ENCODE peak calls at places on chromosomes 5 and 9, in four cellular contexts. G is CD4-positive, alpha-beta T cell; O is upper lobe of right lung; S is WTC11. X is an unnamed sample.

GRCh38 chr9:129407905-129408452 is 212.9 kb downstream of the C9orf50 start:
- DNase-seq in S (no peak), O (no peak), G (no peak), X (no peak)

GRCh38 chr9:137229903-137230719 is 590 bp upstream of the SLC34A3 start:
- DNase-seq in S (no peak), G (no peak), O (no peak), X (no peak)

GRCh38 chr9:106420511-106420944 is 442.4 kb upstream of the ZNF462 start:
- DNase-seq in O (no peak), G (no peak), S (no peak), X (no peak)

GRCh38 chr5:169084775-169085566 is 216.0 kb downstream of the SLIT3 start:
- DNase-seq in S (no peak), G (no peak), O (no peak), X (no peak)

GRCh38 chr5:60066502-60066901 is 173.0 kb upstream of the PDE4D start:
- DNase-seq in O (no peak), G (no peak), S (no peak), X (no peak)

GRCh38 chr9:34279431-34279830 is 49.6 kb downstream of the KIF24 start:
- DNase-seq in G (no peak), S (no peak), O (no peak), X (no peak)

GRCh38 chr5:14184725-14185124 is 41.6 kb downstream of the TRIO start:
- DNase-seq in G (no peak), S (no peak), O (no peak), X (no peak)

GRCh38 chr9:134317431-134318414 is 8.5 kb upstream of the RXRA start:
- DNase-seq in S (no peak), G (no peak), O (peak; percentile 47), X (no peak)

GRCh38 chr5:147611483-147611882 is 101.6 kb upstream of the DPYSL3 start:
- DNase-seq in O (no peak), S (peak; percentile 16), G (no peak), X (no peak)

GRCh38 chr5:141714542-141715303 is 32.7 kb upstream of the ARAP3 start:
- DNase-seq in G (no peak), O (no peak), S (no peak), X (no peak)

GRCh38 chr5:38078161-38078560 is 180.2 kb upstream of the EGFLAM start:
- DNase-seq in O (no peak), S (no peak), G (no peak), X (no peak)

GRCh38 chr5:127080001-127080478 is 6.7 kb upstream of the C5orf63 start:
- DNase-seq in O (no peak), S (no peak), G (no peak), X (no peak)

GRCh38 chr5:135225856-135226560 is 173.0 kb downstream of the MACROH2A1 start:
- DNase-seq in G (no peak), O (peak; percentile 61), S (no peak), X (no peak)

GRCh38 chr5:10828241-10828640 is 67.2 kb upstream of the DAP start:
- DNase-seq in G (no peak), O (no peak), S (no peak), X (no peak)

GRCh38 chr9:117696141-117696540 is 8.1 kb upstream of the TLR4 start:
- DNase-seq in G (no peak), O (no peak), S (no peak), X (no peak)

GRCh38 chr5:21419383-21419782 is 1431.4 kb upstream of the CDH18 start:
- DNase-seq in S (no peak), G (no peak), O (no peak), X (no peak)
- TF ChIP-seq CTCF in S (no peak), G (no peak), O (no peak), X (peak; percentile 35)

DNA sequence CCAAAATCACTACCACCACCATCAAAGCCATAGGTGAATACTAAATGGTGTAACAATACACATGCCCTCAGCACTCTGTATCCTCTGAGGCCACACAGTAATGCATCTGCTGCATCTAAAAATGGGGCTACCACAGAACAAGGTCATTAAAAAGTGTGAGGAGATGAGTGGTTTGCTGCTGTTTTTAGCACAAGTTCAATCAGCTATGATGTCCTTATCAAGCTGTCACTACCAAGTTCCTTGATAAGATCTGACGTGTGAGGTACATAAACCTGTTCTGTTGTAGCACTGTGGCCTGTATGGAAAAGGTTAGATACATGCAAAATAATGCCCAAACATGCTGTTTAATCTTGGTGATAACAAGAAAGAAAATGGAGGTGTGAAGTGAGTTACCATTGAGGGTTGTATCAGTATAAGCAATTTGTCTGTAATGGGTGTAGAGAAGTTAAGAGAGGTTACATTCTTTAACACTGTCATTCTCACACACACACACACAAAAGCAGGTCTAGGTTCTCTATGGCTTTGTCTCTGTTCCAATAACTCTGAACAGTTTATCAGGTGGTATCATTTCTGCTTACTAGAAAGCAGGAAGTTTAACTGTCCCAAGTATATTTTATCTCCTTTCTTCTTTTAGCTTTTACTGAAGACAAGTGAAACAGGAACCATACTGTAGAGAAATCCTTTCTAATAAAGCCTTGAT is 252.9 kb downstream of the CWC27 start:
- DNase-seq in S (no peak), G (no peak), O (no peak), X (no peak)
- TF ChIP-seq CTCF in S (no peak), G (no peak), O (no peak), X (no peak)

GRCh38 chr5:66206465-66206864 is 62.4 kb downstream of the SREK1 start:
- DNase-seq in S (no peak), G (no peak), O (no peak), X (no peak)

GRCh38 chr5:66209794-66210193 is 65.7 kb downstream of the SREK1 start:
- DNase-seq in S (no peak), G (no peak), O (no peak), X (no peak)

GRCh38 chr5:66207800-66208561 is 63.9 kb downstream of the SREK1 start:
- DNase-seq in O (no peak), G (no peak), S (no peak), X (no peak)

GRCh38 chr5:66213533-66213932 is 69.4 kb downstream of the SREK1 start:
- DNase-seq in S (no peak), G (no peak), O (no peak), X (no peak)

GRCh38 chr5:66209350-66209749 is 65.2 kb downstream of the SREK1 start:
- DNase-seq in G (no peak), S (peak; percentile 24), O (no peak), X (no peak)
- TF ChIP-seq CTCF in G (no peak), S (no peak), O (no peak), X (no peak)

DNA sequence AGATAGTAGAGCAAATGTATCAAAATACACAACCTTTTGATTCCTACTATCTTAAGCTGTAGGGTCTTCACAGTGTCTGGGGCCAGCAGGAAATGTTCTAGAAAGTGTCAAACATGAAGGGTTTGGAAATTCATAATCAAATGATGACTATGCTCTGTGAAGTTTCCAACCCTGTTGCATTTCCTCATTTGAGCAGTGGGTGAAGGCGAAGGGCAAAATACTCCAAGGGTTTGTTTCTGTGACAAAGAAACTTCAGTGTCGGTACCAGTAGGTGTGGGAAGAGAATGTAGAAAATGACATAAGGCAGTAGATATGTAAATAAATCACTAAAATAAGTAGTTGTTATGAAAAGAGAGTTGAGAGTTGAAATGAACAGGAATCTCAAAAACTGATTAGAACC is 584 bp downstream of the ALDOB start:
- DNase-seq in O (no peak), G (no peak), S (no peak), X (no peak)
- TF ChIP-seq CTCF in O (no peak), G (no peak), S (no peak), X (no peak)

GRCh38 chr5:87393331-87393730 is 19.4 kb downstream of the CCNH start:
- DNase-seq in S (no peak), O (no peak), G (no peak), X (no peak)
- TF ChIP-seq CTCF in S (no peak), O (no peak), G (no peak), X (no peak)

GRCh38 chr9:109199676-109200075 is 32.6 kb upstream of the FRRS1L start:
- DNase-seq in O (no peak), G (no peak), S (no peak), X (no peak)

GRCh38 chr9:109203761-109204360 is 36.8 kb upstream of the FRRS1L start:
- DNase-seq in G (no peak), O (no peak), S (no peak), X (no peak)

GRCh38 chr9:109206670-109207069 is 39.6 kb upstream of the FRRS1L start:
- DNase-seq in O (no peak), S (peak; percentile 66), G (no peak), X (no peak)

GRCh38 chr9:109205526-109205925 is 38.5 kb upstream of the FRRS1L start:
- DNase-seq in O (no peak), S (no peak), G (no peak), X (no peak)
- TF ChIP-seq CTCF in O (no peak), S (no peak), G (no peak), X (no peak)

GRCh38 chr9:87564111-87564510 is 66.4 kb downstream of the DAPK1 start:
- DNase-seq in O (no peak), G (no peak), S (no peak), X (no peak)
- TF ChIP-seq CTCF in O (no peak), G (no peak), S (no peak), X (no peak)

X was measured in endothelial cell.